ENCODE peak calls at places on chromosomes 1 and 21, in seven cellular contexts. V, F, S, A, B, H and K are unnamed samples.

GRCh38 chr1:175563556-175563955 is 179.8 kb downstream of the TNR start:
- DNase-seq in V (no peak), H (no peak), A (no peak), F (no peak), B (no peak), S (peak; percentile 8), K (no peak)

GRCh38 chr1:109655624-109656519 is at the start of gene GSTM4:
- DNase-seq in B (peak; percentile 88), H (peak; percentile 53), F (peak; percentile 92), S (peak; percentile 64), V (peak; percentile 67), A (peak; percentile 94), K (no peak)

GRCh38 chr1:39981957-39982356 is 27.0 kb downstream of the MFSD2A start:
- DNase-seq in A (peak; percentile 32), B (no peak), H (no peak), V (peak; percentile 86), F (no peak), S (peak; percentile 90), K (peak; percentile 93)

GRCh38 chr1:94084085-94084484 is 36.9 kb downstream of the ABCA4 start:
- DNase-seq in B (no peak), V (no peak), A (no peak), F (no peak), S (no peak), H (no peak), K (no peak)

GRCh38 chr1:114561333-114561732 is 20.1 kb downstream of the BCAS2 start:
- DNase-seq in S (no peak), V (no peak), A (no peak), B (no peak), H (no peak), F (no peak), K (no peak)

GRCh38 chr1:15027515-15027948 is 126.0 kb upstream of the TMEM51 start:
- DNase-seq in B (peak; percentile 51), F (peak; percentile 65), H (no peak), A (peak; percentile 81), S (peak; percentile 93), V (peak; percentile 61), K (no peak)

GRCh38 chr1:59064592-59064991 is 232.3 kb upstream of the FGGY start:
- DNase-seq in H (no peak), A (no peak), F (no peak), V (no peak), B (no peak), S (no peak), K (no peak)

GRCh38 chr1:1043411-1043810 is 23.5 kb downstream of the AGRN start:
- DNase-seq in A (no peak), V (no peak), F (no peak), S (no peak), B (no peak), H (no peak), K (no peak)

GRCh38 chr1:54857741-54858665 is 29.0 kb downstream of the DHCR24 start:
- DNase-seq in H (no peak), V (peak; percentile 70), S (peak; percentile 85), F (no peak), A (peak; percentile 27), B (peak; percentile 58), K (no peak)

GRCh38 chr1:30868833-30869435 is 39.6 kb downstream of the SDC3 start:
- DNase-seq in S (no peak), A (no peak), H (no peak), V (no peak), F (no peak), B (no peak), K (no peak)

GRCh38 chr1:54597455-54598030 is 25.8 kb downstream of the FAM151A start:
- DNase-seq in F (no peak), B (no peak), A (no peak), S (peak; percentile 5), V (no peak), H (no peak), K (no peak)

GRCh38 chr21:33067457-33067856 is 2.5 kb upstream of the OLIG1 start:
- DNase-seq in S (no peak), H (no peak), A (no peak), B (no peak), V (no peak), F (no peak), K (no peak)

GRCh38 chr1:7145947-7146346 is 360.7 kb downstream of the CAMTA1 start:
- DNase-seq in F (no peak), B (no peak), A (no peak), H (no peak), V (no peak), S (no peak), K (no peak)

GRCh38 chr21:30813174-30813573 is at the start of gene KRTAP8-1:
- DNase-seq in H (no peak), V (no peak), A (no peak), F (no peak), B (no peak), S (no peak), K (no peak)

GRCh38 chr1:46804926-46805325 is 6.1 kb downstream of the CYP4B1 start:
- DNase-seq in H (no peak), F (no peak), B (no peak), V (no peak), S (no peak), A (no peak), K (no peak)

GRCh38 chr1:38120552-38121230 is 74.1 kb upstream of the POU3F1 start:
- DNase-seq in S (no peak), V (no peak), B (no peak), A (no peak), H (no peak), F (no peak), K (no peak)

GRCh38 chr1:227921461-227922185 is 26.1 kb downstream of the WNT9A start:
- DNase-seq in A (no peak), F (no peak), H (no peak), B (no peak), V (no peak), S (no peak), K (no peak)

GRCh38 chr1:178614286-178614685 is 101.4 kb downstream of the TEX35 start:
- DNase-seq in S (no peak), F (no peak), H (no peak), A (no peak), V (no peak), B (no peak), K (no peak)

GRCh38 chr1:178607718-178608408 is 95.0 kb downstream of the TEX35 start:
- DNase-seq in V (no peak), H (no peak), F (no peak), B (no peak), S (peak; percentile 27), A (no peak), K (no peak)

GRCh38 chr1:178612261-178612660 is 99.4 kb downstream of the TEX35 start:
- DNase-seq in B (no peak), F (no peak), A (no peak), V (peak; percentile 28), H (no peak), S (peak; percentile 41), K (peak; percentile 71)

GRCh38 chr1:178609015-178609414 is 96.1 kb downstream of the TEX35 start:
- DNase-seq in H (no peak), F (no peak), A (no peak), S (peak; percentile 69), V (no peak), B (no peak), K (peak; percentile 79)

GRCh38 chr1:178613271-178613945 is 100.5 kb downstream of the TEX35 start:
- DNase-seq in H (no peak), V (no peak), A (no peak), F (no peak), B (no peak), S (no peak), K (no peak)
- H3K27ac ChIP-seq in H (no peak overlapping the region), V (peak overlapping the region; percentile 89), A (no peak overlapping the region), F (peak overlapping the region; percentile 5), B (no peak overlapping the region), S (no peak overlapping the region), K (no peak overlapping the region)

GRCh38 chr1:26307363-26307781 is 936 bp upstream of the UBXN11 start:
- DNase-seq in A (no peak), B (no peak), S (no peak), H (no peak), V (no peak), F (no peak), K (no peak)
- H3K27ac ChIP-seq in A (peak overlapping the region; percentile 1), B (no peak overlapping the region), S (no peak overlapping the region), H (no peak overlapping the region), V (no peak overlapping the region), F (peak overlapping the region; percentile 68), K (no peak overlapping the region)

GRCh38 chr21:39007985-39008384 is 175.3 kb downstream of the PSMG1 start:
- DNase-seq in A (no peak), S (no peak), V (no peak), B (no peak), F (no peak), H (no peak), K (no peak)

GRCh38 chr21:39003982-39004775 is 179.1 kb downstream of the PSMG1 start:
- DNase-seq in V (peak; percentile 39), H (peak; percentile 56), A (no peak), S (peak; percentile 79), F (no peak), B (no peak), K (no peak)

GRCh38 chr21:39006653-39007417 is 176.4 kb downstream of the PSMG1 start:
- DNase-seq in V (no peak), S (no peak), A (no peak), H (peak; percentile 48), F (peak; percentile 82), B (peak; percentile 62), K (no peak)

GRCh38 chr21:39007532-39007931 is 175.7 kb downstream of the PSMG1 start:
- DNase-seq in H (no peak), V (no peak), F (no peak), S (peak; percentile 99), B (no peak), A (no peak), K (peak; percentile 80)

GRCh38 chr21:39004776-39005605 is 178.3 kb downstream of the PSMG1 start:
- DNase-seq in V (no peak), S (peak; percentile 26), H (no peak), F (peak; percentile 64), A (peak; percentile 48), B (peak; percentile 60), K (no peak)
- H3K27ac ChIP-seq in V (peak overlapping the region; percentile 6), S (no peak overlapping the region), H (peak overlapping the region; percentile 83), F (peak overlapping the region; percentile 90), A (peak overlapping the region; percentile 53), B (peak overlapping the region; percentile 85), K (peak overlapping the region; percentile 42)

DNA sequence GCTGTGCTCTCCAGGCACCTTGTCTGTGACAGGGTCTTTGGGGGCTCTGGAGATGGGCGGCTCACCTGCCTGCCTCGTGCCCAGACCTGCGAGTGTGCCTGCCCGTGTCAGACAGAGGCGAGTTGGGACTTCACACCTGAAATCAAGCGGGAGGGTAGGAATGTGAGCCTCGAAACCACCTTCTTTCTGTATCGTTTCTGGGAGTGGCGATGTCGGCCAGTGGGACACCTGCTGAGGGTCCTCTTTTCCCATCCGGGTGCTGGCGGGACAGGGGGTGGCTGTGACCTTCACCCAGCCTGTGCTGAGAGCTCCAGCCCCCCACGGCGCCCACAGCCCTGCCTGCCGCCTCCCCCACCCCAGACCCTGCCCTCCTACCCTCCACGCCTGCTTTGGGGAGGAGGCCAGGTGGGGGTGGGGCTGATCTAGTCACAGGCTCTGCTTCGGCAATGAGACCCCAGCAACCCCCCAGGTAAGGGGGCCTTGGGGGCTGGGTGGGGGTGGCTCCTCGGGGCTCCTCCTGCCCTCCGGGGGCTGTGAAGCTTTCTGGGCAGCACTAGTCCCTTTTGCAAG is 15.6 kb upstream of the FAAP20 start:
- DNase-seq in F (no peak), V (no peak), A (no peak), B (no peak), H (no peak), S (no peak), K (peak; percentile 62)
- H3K27ac ChIP-seq in F (peak overlapping the region; percentile 92), V (no peak overlapping the region), A (no peak overlapping the region), B (no peak overlapping the region), H (peak overlapping the region; percentile 98), S (no peak overlapping the region), K (no peak overlapping the region)

GRCh38 chr1:224791362-224791941 is 138.0 kb upstream of the DNAH14 start:
- DNase-seq in A (no peak), F (no peak), V (no peak), H (no peak), S (no peak), B (no peak), K (no peak)
- H3K27ac ChIP-seq in A (no peak overlapping the region), F (no peak overlapping the region), V (no peak overlapping the region), H (no peak overlapping the region), S (no peak overlapping the region), B (no peak overlapping the region), K (no peak overlapping the region)